ENCODE peak calls at places on chromosomes 12 and 14, in eight cellular contexts. Y is BJ, V is heart right ventricle, N is PC-3, I is mammary epithelial cell, J is prostate gland, T is adrenal gland, Z is adipocyte. S is an unnamed sample.
A peak's percentile ranks its signal among the peaks of the same experiment; 100 is the strongest.

GRCh38 chr12:121697093-121697698 is 15.4 kb upstream of the TMEM120B start:
- DNase-seq in Y (no peak), V (peak; percentile 54), N (peak; percentile 88), I (no peak), J (peak; percentile 46), T (no peak), Z (peak; percentile 89), S (no peak)

GRCh38 chr14:93060841-93061240 is 54.9 kb downstream of the ITPK1 start:
- DNase-seq in Y (no peak), V (no peak), N (no peak), I (no peak), J (no peak), T (no peak), Z (no peak), S (no peak)

GRCh38 chr12:126233625-126234024 is 1168.4 kb downstream of the AACS start:
- DNase-seq in Y (no peak), V (no peak), N (no peak), I (no peak), J (no peak), T (no peak), Z (no peak), S (no peak)

GRCh38 chr14:73746540-73747385 is 32.6 kb upstream of the PNMA1 start:
- DNase-seq in Y (no peak), V (no peak), N (no peak), I (no peak), J (no peak), T (no peak), Z (no peak), S (no peak)

GRCh38 chr12:30979371-30980259 is 53.1 kb downstream of the TSPAN11 start:
- DNase-seq in Y (no peak), V (no peak), N (no peak), I (no peak), J (no peak), T (no peak), Z (peak; percentile 47), S (peak; percentile 73)

GRCh38 chr12:68790081-68790951 is 17.7 kb upstream of the MDM2 start:
- DNase-seq in Y (no peak), V (no peak), N (no peak), I (no peak), J (no peak), T (no peak), Z (no peak), S (no peak)

GRCh38 chr14:61570961-61571299 is 124.4 kb upstream of the HIF1A start:
- DNase-seq in Y (no peak), V (no peak), N (no peak), I (no peak), J (no peak), T (no peak), Z (no peak), S (no peak)

GRCh38 chr14:100290607-100291304 is 15.5 kb downstream of the SLC25A29 start:
- DNase-seq in Y (no peak), V (no peak), N (no peak), I (no peak), J (no peak), T (peak; percentile 13), Z (no peak), S (no peak)

GRCh38 chr12:106871477-106871876 is 84.2 kb upstream of the TMEM263 start:
- DNase-seq in Y (peak; percentile 15), V (no peak), N (peak; percentile 80), I (peak; percentile 53), J (no peak), T (no peak), Z (no peak), S (no peak)

GRCh38 chr14:93112891-93113677 is 2.6 kb downstream of the ITPK1 start:
- DNase-seq in Y (peak; percentile 19), V (peak; percentile 78), N (peak; percentile 84), I (peak; percentile 78), J (peak; percentile 78), T (peak; percentile 91), Z (peak; percentile 96), S (peak; percentile 45)

GRCh38 chr12:24605466-24605865 is 343.4 kb downstream of the BCAT1 start:
- DNase-seq in Y (no peak), V (no peak), N (no peak), I (no peak), J (no peak), T (no peak), Z (no peak), S (no peak)

GRCh38 chr12:20524113-20524512 is 155.8 kb downstream of the PDE3A start:
- DNase-seq in Y (no peak), V (no peak), N (no peak), I (no peak), J (no peak), T (no peak), Z (no peak), S (no peak)

GRCh38 chr12:107134558-107134957 is 41.2 kb upstream of the CRY1 start:
- DNase-seq in Y (no peak), V (no peak), N (peak; percentile 54), I (no peak), J (no peak), T (no peak), Z (no peak), S (no peak)

GRCh38 chr12:52126050-52126604 is 46.6 kb downstream of the SMIM41 start:
- DNase-seq in Y (no peak), V (no peak), N (no peak), I (no peak), J (no peak), T (no peak), Z (no peak), S (no peak)

GRCh38 chr12:50157259-50157658 is 9.9 kb downstream of the CERS5 start:
- DNase-seq in Y (no peak), V (no peak), N (no peak), I (no peak), J (no peak), T (no peak), Z (no peak), S (no peak)

GRCh38 chr14:37289688-37290087 is 92.0 kb downstream of the MIPOL1 start:
- DNase-seq in Y (no peak), V (no peak), N (no peak), I (no peak), J (no peak), T (no peak), Z (no peak), S (no peak)

GRCh38 chr12:4293942-4294505 is 20.5 kb downstream of the CCND2 start:
- DNase-seq in Y (no peak), V (no peak), N (no peak), I (no peak), J (no peak), T (no peak), Z (no peak), S (no peak)

GRCh38 chr14:52188381-52188780 is 79.1 kb upstream of the PTGDR start:
- DNase-seq in Y (no peak), V (no peak), N (peak; percentile 30), I (no peak), J (no peak), T (no peak), Z (no peak), S (no peak)

GRCh38 chr12:75892779-75893408 is 138.7 kb downstream of the PHLDA1 start:
- DNase-seq in Y (no peak), V (no peak), N (peak; percentile 11), I (no peak), J (no peak), T (peak; percentile 21), Z (peak; percentile 34), S (peak; percentile 32)

GRCh38 chr14:29740491-29740890 is 187.2 kb downstream of the PRKD1 start:
- DNase-seq in Y (no peak), V (no peak), N (no peak), I (no peak), J (no peak), T (no peak), Z (no peak), S (no peak)

GRCh38 chr12:22656835-22657234 is 31.9 kb downstream of the ETNK1 start:
- DNase-seq in Y (no peak), V (no peak), N (no peak), I (peak; percentile 17), J (no peak), T (no peak), Z (no peak), S (no peak)

GRCh38 chr12:112602150-112602549 is 183.4 kb downstream of the PTPN11 start:
- DNase-seq in Y (no peak), V (no peak), N (no peak), I (no peak), J (no peak), T (no peak), Z (no peak), S (no peak)

GRCh38 chr12:115060477-115061168 is 376.6 kb upstream of the TBX3 start:
- DNase-seq in Y (peak; percentile 87), V (no peak), N (peak; percentile 89), I (no peak), J (no peak), T (no peak), Z (no peak), S (no peak)

GRCh38 chr14:50906326-50906725 is 34.5 kb downstream of the ABHD12B start:
- DNase-seq in Y (no peak), V (no peak), N (no peak), I (no peak), J (no peak), T (no peak), Z (no peak), S (no peak)

GRCh38 chr14:50901361-50901760 is 29.5 kb downstream of the ABHD12B start:
- DNase-seq in Y (no peak), V (no peak), N (no peak), I (no peak), J (no peak), T (no peak), Z (no peak), S (no peak)

GRCh38 chr14:50904719-50905118 is 32.9 kb downstream of the ABHD12B start:
- DNase-seq in Y (no peak), V (no peak), N (no peak), I (no peak), J (no peak), T (no peak), Z (no peak), S (no peak)
- H3K36me3 ChIP-seq in Y (peaks cover 3% of the 10 kb centered on the region), V (no peaks in the 10 kb centered on the region), N (peaks cover 41% of the 10 kb centered on the region), I (peaks cover 36% of the 10 kb centered on the region), J (no peaks in the 10 kb centered on the region), T (peaks cover 5% of the 10 kb centered on the region), Z (peaks cover 83% of the 10 kb centered on the region), S (no peaks in the 10 kb centered on the region)

GRCh38 chr12:58241099-58241498 is 299.7 kb downstream of the ATP23 start:
- DNase-seq in Y (no peak), V (no peak), N (no peak), I (no peak), J (no peak), T (no peak), Z (no peak), S (no peak)
- H3K36me3 ChIP-seq in Y (no peaks in the 10 kb centered on the region), V (no peaks in the 10 kb centered on the region), N (no peaks in the 10 kb centered on the region), I (no peaks in the 10 kb centered on the region), J (no peaks in the 10 kb centered on the region), T (no peaks in the 10 kb centered on the region), Z (no peaks in the 10 kb centered on the region), S (no peaks in the 10 kb centered on the region)

DNA sequence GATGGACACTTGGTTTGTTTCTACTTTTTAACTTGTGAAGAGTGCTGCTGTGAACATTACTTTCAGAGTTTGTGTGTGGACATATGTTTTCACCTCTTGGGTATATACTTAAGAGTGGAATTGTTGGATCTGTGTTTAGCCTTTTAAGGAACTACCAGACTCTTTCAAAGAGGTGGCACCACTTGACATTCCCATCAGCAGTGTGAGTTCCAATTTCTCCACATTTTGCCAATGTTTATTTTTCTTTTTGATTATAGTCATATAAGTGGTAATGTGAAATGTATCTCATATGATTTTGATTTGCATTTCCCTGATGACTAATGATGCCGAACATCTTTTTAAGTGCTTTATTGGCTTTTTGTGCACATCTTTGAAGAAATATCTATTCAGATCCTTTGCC is 44.8 kb downstream of the ARHGAP5 start:
- DNase-seq in Y (peak; percentile 25), V (no peak), N (no peak), I (no peak), J (no peak), T (no peak), Z (peak; percentile 45), S (no peak)
- H3K36me3 ChIP-seq in Y (peaks cover 2% of the 10 kb centered on the region), V (no peaks in the 10 kb centered on the region), N (peaks cover 32% of the 10 kb centered on the region), I (peaks cover 7% of the 10 kb centered on the region), J (no peaks in the 10 kb centered on the region), T (peaks cover 3% of the 10 kb centered on the region), Z (peaks cover 31% of the 10 kb centered on the region), S (peaks cover 2% of the 10 kb centered on the region)

GRCh38 chr14:45038256-45038655 is 45.7 kb upstream of the PRPF39 start:
- DNase-seq in Y (no peak), V (no peak), N (no peak), I (no peak), J (no peak), T (no peak), Z (no peak), S (no peak)
- H3K36me3 ChIP-seq in Y (peaks cover 1% of the 10 kb centered on the region), V (no peaks in the 10 kb centered on the region), N (peaks cover 12% of the 10 kb centered on the region), I (peaks cover 6% of the 10 kb centered on the region), J (peaks cover 7% of the 10 kb centered on the region), T (no peaks in the 10 kb centered on the region), Z (peaks cover 35% of the 10 kb centered on the region), S (no peaks in the 10 kb centered on the region)

S was measured in MG63.